ENCODE peak calls at places on chromosomes 7 and 10, in six cellular contexts. G is hepatocyte, Z is gastrocnemius medialis, X is astrocyte of the spinal cord, Q is esophagus muscularis mucosa, A is OCI-LY7. S is an unnamed sample.

GRCh38 chr7:137120690-137121089 is 222.8 kb downstream of the PTN start:
- DNase-seq in G (no peak), Z (no peak), Q (no peak), A (no peak), X (no peak), S (no peak)

GRCh38 chr7:116165717-116166116 is 44.6 kb upstream of the TES start:
- DNase-seq in Z (no peak), X (no peak), A (no peak), Q (no peak), G (no peak), S (no peak)

GRCh38 chr7:122337011-122337410 is 32.5 kb upstream of the FEZF1 start:
- DNase-seq in G (no peak), A (no peak), X (no peak), Z (no peak), Q (no peak), S (no peak)

GRCh38 chr7:101701153-101701794 is 72.2 kb upstream of the MYL10 start:
- DNase-seq in Q (no peak), X (no peak), A (no peak), G (no peak), Z (no peak), S (no peak)

GRCh38 chr7:135169141-135169935 is 1.2 kb downstream of the CYREN start:
- DNase-seq in A (peak; percentile 75), X (no peak), G (peak; percentile 39), Z (peak; percentile 72), Q (no peak), S (peak; percentile 20)

GRCh38 chr10:133226251-133226808 is 3.7 kb upstream of the UTF1 start:
- DNase-seq in X (no peak), Q (no peak), Z (no peak), G (no peak), A (no peak), S (no peak)

GRCh38 chr7:98252655-98253054 is 623 bp upstream of the TECPR1 start:
- DNase-seq in Q (no peak), Z (no peak), G (no peak), A (no peak), X (no peak), S (peak; percentile 26)

GRCh38 chr10:75926763-75927162 is 495.3 kb downstream of the LRMDA start:
- DNase-seq in Z (no peak), Q (no peak), A (peak; percentile 2), G (no peak), X (no peak), S (peak; percentile 39)

GRCh38 chr10:99432881-99433280 is 2.5 kb upstream of the GOT1 start:
- DNase-seq in G (no peak), Z (no peak), X (no peak), Q (no peak), A (no peak), S (no peak)

GRCh38 chr10:83166344-83166743 is 973.0 kb upstream of the GHITM start:
- DNase-seq in X (no peak), Q (no peak), G (peak; percentile 34), A (no peak), Z (no peak), S (no peak)

GRCh38 chr10:133159950-133160812 is at the start of gene KNDC1:
- DNase-seq in Z (no peak), Q (no peak), A (no peak), G (peak; percentile 79), X (no peak), S (peak; percentile 22)

GRCh38 chr7:41544241-41544640 is 158.6 kb downstream of the INHBA start:
- DNase-seq in Z (no peak), G (no peak), X (no peak), A (no peak), Q (no peak), S (no peak)

GRCh38 chr7:71239517-71239916 is 107.6 kb downstream of the GALNT17 start:
- DNase-seq in A (no peak), Q (no peak), X (no peak), Z (peak; percentile 55), G (no peak), S (no peak)

GRCh38 chr7:91551377-91552175 is 287.3 kb downstream of the FZD1 start:
- DNase-seq in Q (no peak), G (no peak), Z (no peak), A (no peak), X (peak; percentile 54), S (no peak)

GRCh38 chr7:155298834-155299538 is 1.3 kb downstream of the INSIG1 start:
- DNase-seq in Q (peak; percentile 99), G (peak; percentile 93), X (peak; percentile 98), Z (peak; percentile 95), A (peak; percentile 95), S (peak; percentile 97)

GRCh38 chr10:10605551-10606081 is 412.1 kb upstream of the CELF2 start:
- DNase-seq in Z (peak; percentile 64), X (peak; percentile 81), Q (no peak), A (no peak), G (peak; percentile 39), S (peak; percentile 90)

GRCh38 chr7:142587578-142588191 is 161.6 kb upstream of the PRSS1 start:
- DNase-seq in X (peak; percentile 67), Q (no peak), A (peak; percentile 61), Z (peak; percentile 57), G (peak; percentile 66), S (peak; percentile 87)

GRCh38 chr10:43809211-43809930 is 160.7 kb upstream of the ZNF32 start:
- DNase-seq in A (no peak), Z (no peak), X (peak; percentile 92), G (no peak), Q (peak; percentile 60), S (peak; percentile 93)

DNA sequence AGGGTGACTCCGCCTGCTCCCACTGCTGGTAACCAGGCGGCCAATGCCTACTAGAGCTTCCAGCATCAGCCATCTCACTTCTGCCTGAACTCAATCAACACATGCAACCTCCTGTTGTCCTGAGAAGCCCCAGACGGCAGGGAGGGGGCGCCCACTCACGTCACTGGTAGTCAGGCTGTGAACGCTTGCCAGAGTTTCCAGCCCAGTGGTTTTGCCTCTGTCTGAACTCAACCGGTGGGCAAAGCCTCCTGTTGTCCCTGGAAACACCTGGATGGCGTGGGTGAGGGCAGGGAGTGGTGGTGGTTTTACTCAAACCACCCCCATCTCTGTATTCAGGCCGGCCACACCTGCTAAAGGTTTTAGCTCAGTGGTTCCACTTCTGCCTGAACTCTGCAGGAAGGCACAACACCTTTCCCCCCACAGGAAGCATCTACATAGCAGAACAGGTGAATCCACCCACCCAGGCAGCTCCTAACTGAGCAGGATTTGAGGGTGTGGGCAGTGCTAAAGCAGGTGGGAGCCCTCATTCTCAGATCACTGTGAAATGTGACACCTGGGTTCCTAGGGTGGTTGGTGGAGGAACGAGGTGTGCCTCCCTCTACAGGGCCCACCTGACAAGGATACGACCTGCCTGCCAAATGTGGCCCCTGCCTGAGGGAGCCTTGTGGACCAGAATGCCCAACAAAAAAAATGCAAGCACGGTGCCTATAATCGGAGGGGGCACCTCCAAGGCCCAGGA is 563.0 kb upstream of the SEMA3D start:
- DNase-seq in G (no peak), Q (no peak), X (no peak), A (peak; percentile 1), Z (no peak), S (no peak)
- TF ChIP-seq CTCF in G (no peak), Q (no peak), X (no peak), A (no peak), Z (no peak), S (no peak)

DNA sequence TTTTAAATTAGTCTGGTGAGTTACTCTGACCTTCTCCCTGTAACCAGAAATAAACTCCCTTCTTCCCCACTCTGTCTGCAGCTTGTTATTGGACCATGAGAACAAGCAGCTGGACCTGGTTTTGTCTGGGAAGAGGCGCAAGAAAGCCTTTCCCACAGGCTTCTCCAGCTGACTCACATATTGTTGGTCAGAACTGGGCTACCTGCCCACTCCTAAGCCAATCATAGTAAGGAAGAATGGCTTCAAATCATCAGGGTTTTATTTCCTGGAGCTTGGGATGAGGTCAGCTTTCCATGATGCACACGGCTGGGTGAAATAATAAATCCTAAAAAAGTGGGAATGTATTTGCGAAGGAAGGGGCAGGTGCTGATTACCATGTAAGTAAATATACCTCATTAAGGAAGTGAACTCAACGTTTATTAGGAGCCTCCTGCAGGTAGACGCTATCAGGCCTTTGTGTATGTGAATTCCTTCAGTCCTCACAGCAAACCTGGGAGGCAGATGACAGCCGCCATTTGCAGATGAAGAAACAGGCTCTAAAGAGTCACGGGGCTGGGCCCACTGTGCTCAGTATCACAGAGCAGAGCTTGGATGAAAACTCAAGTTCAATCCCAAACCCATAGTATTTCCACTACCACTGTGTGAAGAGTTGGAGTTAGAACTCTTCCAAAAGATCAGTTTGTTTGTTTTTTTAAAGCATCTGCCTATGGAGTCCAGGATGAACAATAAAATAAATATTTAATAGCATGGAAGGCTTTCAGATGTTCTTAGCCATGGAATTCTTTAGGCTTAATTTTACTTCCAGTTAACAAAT is 32.7 kb downstream of the IL15RA start:
- DNase-seq in Z (peak; percentile 86), A (no peak), G (peak; percentile 83), X (peak; percentile 99), Q (no peak), S (peak; percentile 100)
- H3K4me3 ChIP-seq in Z (peak overlapping the region; percentile 41), A (no peak overlapping the region), G (no peak overlapping the region), X (no peak overlapping the region), Q (peak overlapping the region; percentile 48), S (peak overlapping the region; percentile 45)

DNA sequence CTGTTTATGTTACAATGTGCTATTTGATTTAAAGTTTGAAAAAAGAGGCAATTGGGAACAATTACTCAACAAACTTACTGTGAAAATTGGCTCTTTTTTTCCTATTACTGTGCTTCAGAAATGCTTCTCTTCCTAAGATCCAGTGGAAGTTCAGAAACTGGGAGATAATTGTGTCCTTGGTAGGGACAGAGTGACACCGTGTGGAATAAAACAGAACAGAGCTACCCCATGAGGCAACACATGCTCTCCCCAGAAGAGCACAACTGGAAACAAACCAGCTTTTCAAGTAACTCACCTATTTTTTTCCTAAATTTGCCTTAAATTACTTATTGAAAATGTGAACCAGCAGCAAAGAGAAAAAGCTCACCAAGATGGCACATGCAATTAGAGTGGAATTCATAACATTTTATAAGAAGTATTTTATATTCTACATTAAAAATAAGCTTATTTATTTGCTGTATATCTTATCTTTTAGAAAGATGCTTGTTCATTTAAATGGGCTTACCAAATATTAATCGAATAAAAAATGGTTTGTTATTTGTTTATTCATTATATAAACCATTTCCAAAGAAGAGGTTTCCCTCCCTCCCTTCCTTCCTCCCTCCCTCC is 346.1 kb upstream of the ANKRD30A start:
- DNase-seq in X (peak; percentile 81), A (no peak), Q (no peak), G (peak; percentile 71), Z (no peak), S (peak; percentile 71)
- TF ChIP-seq CTCF in X (peak; percentile 74), A (peak; percentile 58), Q (peak; percentile 78), G (peak; percentile 81), Z (peak; percentile 62), S (peak; percentile 71)

GRCh38 chr10:93473804-93474472 is 8.2 kb downstream of the MYOF start:
- DNase-seq in X (no peak), G (no peak), Z (no peak), Q (no peak), A (no peak), S (no peak)

GRCh38 chr10:93475871-93476270 is 6.3 kb downstream of the MYOF start:
- DNase-seq in A (no peak), Q (no peak), G (no peak), Z (no peak), X (peak; percentile 54), S (peak; percentile 54)

GRCh38 chr10:93478873-93479272 is 3.3 kb downstream of the MYOF start:
- DNase-seq in Q (no peak), G (no peak), Z (no peak), X (no peak), A (no peak), S (peak; percentile 54)

GRCh38 chr10:93475227-93475626 is 6.9 kb downstream of the MYOF start:
- DNase-seq in G (no peak), A (no peak), Z (no peak), X (no peak), Q (no peak), S (no peak)

DNA sequence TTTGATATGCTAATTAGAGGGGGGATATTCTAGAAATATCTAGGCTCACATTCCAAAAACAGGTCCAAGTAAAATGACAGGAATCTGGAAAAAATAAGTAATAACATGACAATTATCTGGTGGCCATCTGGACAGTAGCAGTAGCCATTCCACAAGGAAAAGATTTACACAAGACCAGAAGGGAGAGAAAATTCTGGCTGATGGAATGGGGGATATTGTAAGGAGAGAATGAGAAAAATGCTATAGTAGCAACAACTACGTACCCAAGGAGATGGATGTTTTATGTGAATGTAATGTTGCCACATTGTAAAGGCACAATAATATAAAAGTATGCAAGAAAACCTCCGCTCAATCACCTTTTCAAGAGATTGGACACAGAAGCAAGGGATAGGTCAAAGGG is 5.4 kb downstream of the MYOF start:
- DNase-seq in X (no peak), A (no peak), Z (no peak), Q (no peak), G (no peak), S (peak; percentile 40)
- H3K4me3 ChIP-seq in X (no peak overlapping the region), A (no peak overlapping the region), Z (no peak overlapping the region), Q (no peak overlapping the region), G (no peak overlapping the region), S (no peak overlapping the region)